ENCODE peak calls at places on chromosome 5, in five cellular contexts. G, K, Q, T and B are unnamed samples.

GRCh38 chr5:13946111-13946510 is 1.6 kb upstream of the DNAH5 start:
- DNase-seq in G (no peak), K (no peak), Q (no peak), T (no peak), B (no peak)

GRCh38 chr5:181217111-181217804 is 5.8 kb upstream of the TRIM41 start:
- DNase-seq in G (peak), K (peak), Q (peak), T (no peak), B (peak)

GRCh38 chr5:169350016-169350415 is 49.1 kb upstream of the SLIT3 start:
- DNase-seq in G (no peak), K (no peak), Q (peak), T (no peak), B (no peak)

GRCh38 chr5:133830911-133831310 is 137.5 kb downstream of the C5orf15 start:
- DNase-seq in G (peak), K (no peak), Q (no peak), T (no peak), B (no peak)

GRCh38 chr5:24623018-24623417 is 21.8 kb downstream of the CDH10 start:
- DNase-seq in G (no peak), K (peak), Q (no peak), T (peak), B (no peak)

GRCh38 chr5:167688331-167688730 is 603.1 kb upstream of the WWC1 start:
- DNase-seq in G (no peak), K (no peak), Q (no peak), T (no peak), B (no peak)

GRCh38 chr5:106476630-106477029 is 1194.1 kb downstream of the EFNA5 start:
- DNase-seq in G (no peak), K (no peak), Q (no peak), T (no peak), B (no peak)

GRCh38 chr5:19401032-19401431 is 587.0 kb downstream of the CDH18 start:
- DNase-seq in G (no peak), K (no peak), Q (no peak), T (no peak), B (no peak)

GRCh38 chr5:102481044-102481715 is 17.6 kb downstream of the SLCO6A1 start:
- DNase-seq in G (no peak), K (no peak), Q (peak), T (peak), B (no peak)

GRCh38 chr5:59035681-59036080 is 452.8 kb downstream of the RAB3C start:
- DNase-seq in G (no peak), K (no peak), Q (peak), T (no peak), B (no peak)

GRCh38 chr5:91706785-91707520 is 323.8 kb upstream of the ARRDC3 start:
- DNase-seq in G (no peak), K (no peak), Q (no peak), T (no peak), B (no peak)

GRCh38 chr5:129971684-129972083 is 67.4 kb downstream of the CHSY3 start:
- DNase-seq in G (no peak), K (no peak), Q (no peak), T (no peak), B (no peak)

GRCh38 chr5:91079037-91079436 is 304.1 kb downstream of the ARRDC3 start:
- DNase-seq in G (no peak), K (no peak), Q (no peak), T (no peak), B (no peak)

GRCh38 chr5:149282027-149282965 is 10.6 kb downstream of the AFAP1L1 start:
- DNase-seq in G (no peak), K (no peak), Q (no peak), T (no peak), B (no peak)

GRCh38 chr5:80959768-80960442 is at the start of gene RASGRF2:
- DNase-seq in G (no peak), K (peak), Q (peak), T (no peak), B (peak)

GRCh38 chr5:1568201-1568979 is 44.6 kb upstream of the LPCAT1 start:
- DNase-seq in G (no peak), K (no peak), Q (peak), T (no peak), B (no peak)

GRCh38 chr5:88727705-88728313 is 155.2 kb downstream of the MEF2C start:
- DNase-seq in G (no peak), K (peak), Q (no peak), T (peak), B (no peak)

GRCh38 chr5:75023368-75024159 is 28.8 kb downstream of the GCNT4 start:
- DNase-seq in G (no peak), K (no peak), Q (no peak), T (no peak), B (no peak)

GRCh38 chr5:132493821-132494220 is 3.2 kb upstream of the IRF1 start:
- DNase-seq in G (no peak), K (no peak), Q (no peak), T (no peak), B (no peak)

GRCh38 chr5:74085186-74085585 is 459.2 kb downstream of the ARHGEF28 start:
- DNase-seq in G (no peak), K (no peak), Q (no peak), T (no peak), B (no peak)

GRCh38 chr5:11719888-11720481 is 184.3 kb downstream of the CTNND2 start:
- DNase-seq in G (no peak), K (peak), Q (no peak), T (peak), B (peak)

GRCh38 chr5:145178667-145179523 is 656.2 kb downstream of the PRELID2 start:
- DNase-seq in G (no peak), K (peak), Q (peak), T (no peak), B (no peak)

GRCh38 chr5:66232701-66233100 is 88.6 kb downstream of the SREK1 start:
- DNase-seq in G (no peak), K (peak), Q (no peak), T (no peak), B (peak)

GRCh38 chr5:42930934-42931333 is 109.2 kb downstream of the ANXA2R start:
- DNase-seq in G (no peak), K (no peak), Q (no peak), T (no peak), B (no peak)

GRCh38 chr5:66949066-66949465 is 247.5 kb downstream of the CD180 start:
- DNase-seq in G (no peak), K (no peak), Q (no peak), T (no peak), B (no peak)

GRCh38 chr5:10663531-10664183 is 97.4 kb downstream of the DAP start:
- DNase-seq in G (no peak), K (peak), Q (no peak), T (no peak), B (no peak)

GRCh38 chr5:116002116-116002906 is 30.0 kb upstream of the ARL14EPL start:
- DNase-seq in G (no peak), K (no peak), Q (no peak), T (no peak), B (no peak)

GRCh38 chr5:36301858-36302603 is at the start of gene RANBP3L:
- DNase-seq in G (no peak), K (no peak), Q (no peak), T (peak), B (no peak)

GRCh38 chr5:169037478-169037877 is 263.5 kb downstream of the SLIT3 start:
- DNase-seq in G (no peak), K (no peak), Q (no peak), T (no peak), B (no peak)

GRCh38 chr5:72601861-72602260 is 94.7 kb upstream of the ZNF366 start:
- DNase-seq in G (no peak), K (no peak), Q (no peak), T (no peak), B (no peak)

GRCh38 chr5:53730938-53731337 is 170.5 kb downstream of the NDUFS4 start:
- DNase-seq in G (no peak), K (peak), Q (no peak), T (peak), B (no peak)